ENCODE peak calls at places on chromosomes 12 and 14, in nine cellular contexts. One of them, this sample, is unnamed.

GRCh38 chr14:21057803-21058675 is at the start of gene RNASE8:
- DNase-seq in NCI-H1436 treated with DMSO at 0.1 percent for 48 hours: no peak
- DNase-seq in HEK293T: no peak
- DNase-seq in AG08395: peak
- DNase-seq in NCI-H1105: no peak
- DNase-seq in ELR: peak
- DNase-seq in Calu3: no peak
- DNase-seq in left kidney: peak
- DNase-seq in stimulated activated CD8-positive, alpha-beta memory T cell treated with anti-CD3 and anti-CD28 coated beads, Interleukin-2, amount 100 ng/mL, for 1 hour: no peak
- DNase-seq in this sample: no peak

GRCh38 chr12:95118138-95118787 is 44.8 kb upstream of the NR2C1 start:
- DNase-seq in AG08395: peak
- DNase-seq in left kidney: peak
- DNase-seq in NCI-H1436 treated with DMSO at 0.1 percent for 48 hours: no peak
- DNase-seq in NCI-H1105: no peak
- DNase-seq in HEK293T: no peak
- DNase-seq in ELR: peak
- DNase-seq in stimulated activated CD8-positive, alpha-beta memory T cell treated with anti-CD3 and anti-CD28 coated beads, Interleukin-2, amount 100 ng/mL, for 1 hour: no peak
- DNase-seq in Calu3: peak
- DNase-seq in this sample: peak

GRCh38 chr12:93402333-93403311 is 24.9 kb downstream of the NUDT4 start:
- DNase-seq in NCI-H1105: no peak
- DNase-seq in HEK293T: no peak
- DNase-seq in left kidney: no peak
- DNase-seq in AG08395: no peak
- DNase-seq in stimulated activated CD8-positive, alpha-beta memory T cell treated with anti-CD3 and anti-CD28 coated beads, Interleukin-2, amount 100 ng/mL, for 1 hour: no peak
- DNase-seq in ELR: no peak
- DNase-seq in Calu3: no peak
- DNase-seq in NCI-H1436 treated with DMSO at 0.1 percent for 48 hours: no peak
- DNase-seq in this sample: no peak

GRCh38 chr14:99635116-99635515 is 9.8 kb upstream of the HHIPL1 start:
- DNase-seq in NCI-H1436 treated with DMSO at 0.1 percent for 48 hours: no peak
- DNase-seq in HEK293T: no peak
- DNase-seq in left kidney: no peak
- DNase-seq in ELR: no peak
- DNase-seq in NCI-H1105: no peak
- DNase-seq in stimulated activated CD8-positive, alpha-beta memory T cell treated with anti-CD3 and anti-CD28 coated beads, Interleukin-2, amount 100 ng/mL, for 1 hour: no peak
- DNase-seq in AG08395: no peak
- DNase-seq in Calu3: no peak
- DNase-seq in this sample: no peak

GRCh38 chr12:118983147-118983824 is 1.9 kb downstream of the SRRM4 start:
- DNase-seq in Calu3: no peak
- DNase-seq in ELR: no peak
- DNase-seq in left kidney: no peak
- DNase-seq in NCI-H1105: no peak
- DNase-seq in AG08395: no peak
- DNase-seq in stimulated activated CD8-positive, alpha-beta memory T cell treated with anti-CD3 and anti-CD28 coated beads, Interleukin-2, amount 100 ng/mL, for 1 hour: no peak
- DNase-seq in NCI-H1436 treated with DMSO at 0.1 percent for 48 hours: no peak
- DNase-seq in HEK293T: no peak
- DNase-seq in this sample: no peak

GRCh38 chr14:99418217-99418616 is 62.4 kb downstream of the SETD3 start:
- DNase-seq in AG08395: no peak
- DNase-seq in ELR: no peak
- DNase-seq in NCI-H1436 treated with DMSO at 0.1 percent for 48 hours: no peak
- DNase-seq in HEK293T: no peak
- DNase-seq in NCI-H1105: no peak
- DNase-seq in left kidney: no peak
- DNase-seq in stimulated activated CD8-positive, alpha-beta memory T cell treated with anti-CD3 and anti-CD28 coated beads, Interleukin-2, amount 100 ng/mL, for 1 hour: no peak
- DNase-seq in Calu3: no peak
- DNase-seq in this sample: no peak

GRCh38 chr12:11879306-11879705 is 191.4 kb upstream of the BCL2L14 start:
- DNase-seq in stimulated activated CD8-positive, alpha-beta memory T cell treated with anti-CD3 and anti-CD28 coated beads, Interleukin-2, amount 100 ng/mL, for 1 hour: no peak
- DNase-seq in ELR: peak
- DNase-seq in AG08395: no peak
- DNase-seq in left kidney: no peak
- DNase-seq in NCI-H1105: no peak
- DNase-seq in Calu3: no peak
- DNase-seq in NCI-H1436 treated with DMSO at 0.1 percent for 48 hours: no peak
- DNase-seq in HEK293T: no peak
- DNase-seq in this sample: no peak

GRCh38 chr12:46164186-46164585 is 104.7 kb downstream of the SLC38A1 start:
- DNase-seq in AG08395: no peak
- DNase-seq in NCI-H1436 treated with DMSO at 0.1 percent for 48 hours: no peak
- DNase-seq in NCI-H1105: no peak
- DNase-seq in ELR: no peak
- DNase-seq in left kidney: no peak
- DNase-seq in HEK293T: no peak
- DNase-seq in Calu3: no peak
- DNase-seq in stimulated activated CD8-positive, alpha-beta memory T cell treated with anti-CD3 and anti-CD28 coated beads, Interleukin-2, amount 100 ng/mL, for 1 hour: no peak
- DNase-seq in this sample: no peak

GRCh38 chr12:6338955-6339761 is 2.7 kb downstream of the TNFRSF1A start:
- DNase-seq in Calu3: no peak
- DNase-seq in stimulated activated CD8-positive, alpha-beta memory T cell treated with anti-CD3 and anti-CD28 coated beads, Interleukin-2, amount 100 ng/mL, for 1 hour: no peak
- DNase-seq in AG08395: no peak
- DNase-seq in NCI-H1105: no peak
- DNase-seq in ELR: no peak
- DNase-seq in NCI-H1436 treated with DMSO at 0.1 percent for 48 hours: no peak
- DNase-seq in left kidney: no peak
- DNase-seq in HEK293T: no peak
- DNase-seq in this sample: no peak

GRCh38 chr14:43003845-43004244 is 1397.2 kb downstream of the LRFN5 start:
- DNase-seq in AG08395: no peak
- DNase-seq in ELR: peak
- DNase-seq in NCI-H1105: peak
- DNase-seq in HEK293T: peak
- DNase-seq in NCI-H1436 treated with DMSO at 0.1 percent for 48 hours: no peak
- DNase-seq in left kidney: no peak
- DNase-seq in Calu3: no peak
- DNase-seq in stimulated activated CD8-positive, alpha-beta memory T cell treated with anti-CD3 and anti-CD28 coated beads, Interleukin-2, amount 100 ng/mL, for 1 hour: no peak
- DNase-seq in this sample: no peak

GRCh38 chr12:69274861-69275260 is 35.5 kb downstream of the CPSF6 start:
- DNase-seq in Calu3: no peak
- DNase-seq in left kidney: no peak
- DNase-seq in AG08395: no peak
- DNase-seq in stimulated activated CD8-positive, alpha-beta memory T cell treated with anti-CD3 and anti-CD28 coated beads, Interleukin-2, amount 100 ng/mL, for 1 hour: no peak
- DNase-seq in NCI-H1436 treated with DMSO at 0.1 percent for 48 hours: no peak
- DNase-seq in NCI-H1105: no peak
- DNase-seq in HEK293T: no peak
- DNase-seq in ELR: peak
- DNase-seq in this sample: no peak